ENCODE peak calls at places on chromosomes 11 and 22, in nine cellular contexts. N is stomach, Q is mucosa of descending colon, O is GM20000, Z is neural progenitor cell, J is astrocyte of the cerebellum, Y is mesothelial cell of epicardium, B is heart left ventricle, P is AG09309. I is an unnamed sample.

GRCh38 chr11:93370260-93370659 is 39.7 kb downstream of the DEUP1 start:
- DNase-seq in Q (no peak), B (no peak), Z (no peak), P (peak; percentile 17), J (no peak), N (no peak), Y (no peak), O (no peak), I (no peak)

GRCh38 chr11:119206512-119207299 is 567 bp downstream of the CBL start:
- DNase-seq in Q (peak; percentile 77), Y (peak; percentile 35), B (peak; percentile 68), P (no peak), J (no peak), N (no peak), Z (peak; percentile 75), O (peak; percentile 86), I (peak; percentile 60)

GRCh38 chr11:134642206-134642605 is 230.2 kb upstream of the B3GAT1 start:
- DNase-seq in Q (no peak), Y (no peak), B (no peak), Z (no peak), O (no peak), N (no peak), P (no peak), J (no peak), I (no peak)

GRCh38 chr11:38814670-38815069 is 2216.6 kb upstream of the RAG2 start:
- DNase-seq in J (no peak), Z (no peak), N (no peak), O (no peak), Q (no peak), B (no peak), P (no peak), Y (no peak), I (no peak)

GRCh38 chr22:17633217-17633997 is 4.9 kb upstream of the ATP6V1E1 start:
- DNase-seq in N (no peak), B (no peak), J (peak; percentile 50), P (peak; percentile 53), Z (no peak), O (no peak), Q (no peak), Y (no peak), I (no peak)

GRCh38 chr11:120272303-120272702 is 32.4 kb downstream of the POU2F3 start:
- DNase-seq in P (peak; percentile 7), Y (no peak), B (no peak), Q (no peak), O (no peak), J (no peak), N (no peak), Z (no peak), I (no peak)

GRCh38 chr11:2304156-2305139 is 2.6 kb downstream of the TSPAN32 start:
- DNase-seq in O (no peak), Q (no peak), Y (no peak), N (peak; percentile 24), J (no peak), B (no peak), P (no peak), Z (no peak), I (no peak)

GRCh38 chr11:14386895-14387480 is 28.0 kb upstream of the RRAS2 start:
- DNase-seq in B (peak; percentile 45), Z (peak; percentile 91), N (no peak), O (no peak), J (no peak), Y (no peak), Q (no peak), P (peak; percentile 35), I (peak; percentile 48)

GRCh38 chr22:31229402-31230140 is 17.5 kb downstream of the LIMK2 start:
- DNase-seq in Q (peak; percentile 60), J (no peak), N (peak; percentile 81), P (no peak), B (peak; percentile 68), Z (peak; percentile 50), O (no peak), Y (no peak), I (no peak)

GRCh38 chr11:71995726-71996291 is 2.9 kb upstream of the IL18BP start:
- DNase-seq in Y (no peak), J (no peak), Q (no peak), N (no peak), Z (no peak), B (no peak), O (no peak), P (no peak), I (no peak)

GRCh38 chr11:71996946-71997345 is 1.8 kb upstream of the IL18BP start:
- DNase-seq in B (peak; percentile 83), P (no peak), J (no peak), Q (no peak), Z (no peak), O (no peak), N (no peak), Y (no peak), I (no peak)

GRCh38 chr11:71992331-71992730 is 6.4 kb upstream of the IL18BP start:
- DNase-seq in N (no peak), O (no peak), P (no peak), J (no peak), Z (no peak), Q (no peak), B (no peak), Y (no peak), I (no peak)

GRCh38 chr11:71996517-71996916 is 2.2 kb upstream of the IL18BP start:
- DNase-seq in O (no peak), B (no peak), Y (no peak), Q (no peak), N (no peak), P (no peak), J (no peak), Z (no peak), I (no peak)

DNA sequence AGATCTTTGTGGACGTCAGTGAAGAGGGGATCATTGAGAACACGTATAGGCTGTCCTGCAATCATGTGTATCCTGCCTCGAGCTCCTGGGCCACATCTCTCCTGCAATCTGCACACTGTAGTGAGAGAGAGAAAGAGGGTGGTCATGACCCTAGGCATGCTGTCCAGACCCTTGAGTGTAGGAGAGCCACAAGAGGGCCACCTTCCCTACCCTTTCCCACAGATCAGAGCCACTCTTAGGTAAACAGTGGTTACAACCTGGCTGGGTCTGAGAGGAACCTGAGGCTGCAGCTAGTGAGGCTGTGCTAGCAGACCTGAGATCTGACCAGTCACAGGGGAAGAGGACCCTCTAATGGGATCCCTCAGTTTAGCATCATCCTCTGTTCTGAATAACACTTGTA is 3.9 kb upstream of the IL18BP start:
- DNase-seq in Q (no peak), Y (no peak), Z (no peak), P (no peak), J (no peak), N (no peak), O (no peak), B (no peak), I (no peak)
- TF ChIP-seq CTCF in Q (no peak), Y (no peak), Z (no peak), P (no peak), J (no peak), N (no peak), O (no peak), B (no peak), I (no peak)

GRCh38 chr11:57764527-57764926 is 2.9 kb downstream of the CTNND1 start:
- DNase-seq in O (no peak), Q (no peak), N (no peak), B (no peak), J (no peak), Y (no peak), P (no peak), Z (no peak), I (no peak)

GRCh38 chr11:57762235-57762866 is 749 bp downstream of the CTNND1 start:
- DNase-seq in Z (peak; percentile 35), Q (no peak), J (no peak), B (no peak), P (no peak), N (no peak), O (no peak), Y (no peak), I (no peak)

GRCh38 chr11:57764972-57765371 is 3.4 kb downstream of the CTNND1 start:
- DNase-seq in Y (no peak), P (no peak), Q (no peak), B (no peak), Z (no peak), J (no peak), N (no peak), O (no peak), I (no peak)

GRCh38 chr11:57761301-57762234 is at the start of gene CTNND1:
- DNase-seq in Q (peak; percentile 84), O (peak; percentile 89), N (peak; percentile 89), Y (peak; percentile 53), B (peak; percentile 92), P (peak; percentile 93), J (peak; percentile 98), Z (peak; percentile 93), I (peak; percentile 70)

DNA sequence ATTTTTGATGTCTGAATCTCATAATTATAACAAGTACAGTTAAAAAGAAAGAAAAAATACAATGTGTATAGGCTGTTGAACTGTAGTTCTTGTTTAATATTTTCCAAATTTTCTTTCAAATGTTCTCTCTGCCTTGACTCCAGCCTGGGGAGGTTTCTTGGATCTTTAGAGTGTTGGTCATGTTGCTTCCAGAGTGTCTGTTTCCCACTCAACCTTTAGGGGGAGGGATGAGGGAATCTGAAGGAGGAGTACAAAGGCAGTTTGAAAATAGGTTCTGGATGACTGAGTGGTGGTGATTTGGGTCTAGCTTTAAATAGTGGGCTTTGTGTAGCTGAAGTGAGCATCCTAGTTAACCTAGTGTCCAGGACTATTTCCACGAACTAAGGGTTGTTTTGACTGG is 2.0 kb downstream of the CTNND1 start:
- DNase-seq in Z (peak; percentile 55), Q (no peak), O (no peak), Y (no peak), P (no peak), J (no peak), B (no peak), N (no peak), I (no peak)
- TF ChIP-seq CTCF in Z (peak; percentile 48), Q (no peak), O (no peak), Y (peak; percentile 19), P (peak; percentile 49), J (peak; percentile 66), B (peak; percentile 35), N (no peak), I (peak; percentile 21)

GRCh38 chr11:113493205-113493604 is 18.0 kb upstream of the DRD2 start:
- DNase-seq in N (no peak), O (no peak), P (no peak), Y (no peak), J (no peak), B (no peak), Q (no peak), Z (no peak), I (no peak)

GRCh38 chr11:113488931-113489351 is 13.7 kb upstream of the DRD2 start:
- DNase-seq in Q (no peak), Y (no peak), P (no peak), B (no peak), O (no peak), J (peak; percentile 15), N (no peak), Z (no peak), I (no peak)

GRCh38 chr11:113496026-113496651 is 20.9 kb upstream of the DRD2 start:
- DNase-seq in Q (no peak), J (no peak), B (no peak), P (no peak), Z (no peak), N (no peak), O (no peak), Y (no peak), I (no peak)

GRCh38 chr11:113494021-113494420 is 18.8 kb upstream of the DRD2 start:
- DNase-seq in P (no peak), N (no peak), Q (no peak), Y (no peak), O (no peak), Z (no peak), J (no peak), B (no peak), I (no peak)
- TF ChIP-seq CTCF in P (peak; percentile 26), N (no peak), Q (no peak), Y (no peak), O (no peak), Z (no peak), J (no peak), B (no peak), I (no peak)

GRCh38 chr11:63907808-63908530 is 9.0 kb downstream of the RCOR2 start:
- DNase-seq in J (no peak), Y (no peak), O (peak; percentile 30), N (no peak), P (no peak), B (no peak), Z (peak; percentile 72), Q (no peak), I (no peak)
- TF ChIP-seq CTCF in J (no peak), Y (no peak), O (no peak), N (no peak), P (no peak), B (no peak), Z (peak; percentile 36), Q (no peak), I (no peak)

I was measured in endothelial cell.